ENCODE peak calls at places on chromosomes 11 and 22, in four cellular contexts. V, T, B and U are unnamed samples.

GRCh38 chr11:111946499-111946898 is 9.4 kb downstream of the DIXDC1 start:
- DNase-seq in V (no peak), T (no peak), B (no peak), U (no peak)

GRCh38 chr22:40620464-40621046 is 16.0 kb downstream of the MRTFA start:
- DNase-seq in V (no peak), T (no peak), B (no peak), U (no peak)

GRCh38 chr11:64064374-64065140 is 28.8 kb downstream of the FLRT1 start:
- DNase-seq in V (no peak), T (no peak), B (no peak), U (no peak)

GRCh38 chr22:31843526-31843925 is 89.7 kb downstream of the DEPDC5 start:
- DNase-seq in V (no peak), T (no peak), B (no peak), U (no peak)

GRCh38 chr22:21861856-21862255 is 5.6 kb downstream of the MAPK1 start:
- DNase-seq in V (no peak), T (no peak), B (no peak), U (no peak)

GRCh38 chr22:27462190-27462589 is 339.4 kb downstream of the MN1 start:
- DNase-seq in V (no peak), T (peak), B (no peak), U (no peak)

GRCh38 chr22:43159484-43160178 is 8.3 kb downstream of the TSPO start:
- DNase-seq in V (no peak), T (no peak), B (no peak), U (no peak)

GRCh38 chr22:41411021-41411851 is 29.5 kb downstream of the TEF start:
- DNase-seq in V (no peak), T (no peak), B (no peak), U (no peak)

GRCh38 chr11:23021287-23021863 is 161.1 kb upstream of the CCDC179 start:
- DNase-seq in V (no peak), T (peak), B (no peak), U (peak)

GRCh38 chr11:76857776-76858461 is 2.8 kb upstream of the ACER3 start:
- DNase-seq in V (no peak), T (no peak), B (no peak), U (no peak)

GRCh38 chr22:44142421-44143116 is 38.2 kb upstream of the PARVG start:
- DNase-seq in V (no peak), T (no peak), B (no peak), U (no peak)

GRCh38 chr11:72084960-72085359 is 4.3 kb downstream of the LRRC51 start:
- DNase-seq in V (no peak), T (no peak), B (no peak), U (no peak)

GRCh38 chr11:128544625-128545024 is 42.7 kb downstream of the ETS1 start:
- DNase-seq in V (no peak), T (peak), B (no peak), U (no peak)

GRCh38 chr11:45982656-45983470 is 60.4 kb downstream of the LARGE2 start:
- DNase-seq in V (no peak), T (peak), B (no peak), U (peak)

GRCh38 chr11:78651136-78651775 is 76.6 kb upstream of the NARS2 start:
- DNase-seq in V (no peak), T (no peak), B (no peak), U (no peak)